ENCODE peak calls at places on chromosomes 13 and 19, in seven cellular contexts. V is ascending aorta, K is A673, R is coronary artery, E is cardiac muscle cell, P is endodermal cell, Y is pancreas. D is an unnamed sample.

GRCh38 chr19:49085868-49086232 is 599 bp downstream of the SNRNP70 start:
- DNase-seq in V (no peak), K (no peak), R (no peak), E (no peak), P (no peak), Y (no peak), D (no peak)

GRCh38 chr19:33384983-33385382 is 11.5 kb downstream of the CEBPG start:
- DNase-seq in V (no peak), K (no peak), R (no peak), E (no peak), P (no peak), Y (no peak), D (no peak)

GRCh38 chr19:42850981-42851717 is 28.4 kb downstream of the PSG1 start:
- DNase-seq in V (peak; percentile 59), K (peak; percentile 11), R (no peak), E (no peak), P (no peak), Y (no peak), D (peak; percentile 95)

GRCh38 chr13:50365683-50366391 is 350.6 kb downstream of the KCNRG start:
- DNase-seq in V (no peak), K (no peak), R (no peak), E (no peak), P (no peak), Y (no peak), D (no peak)

GRCh38 chr13:56735537-56735942 is 405.2 kb upstream of the PRR20A start:
- DNase-seq in V (no peak), K (no peak), R (no peak), E (peak; percentile 76), P (peak; percentile 83), Y (no peak), D (no peak)

GRCh38 chr19:47729468-47729798 is 15.9 kb upstream of the NOP53 start:
- DNase-seq in V (peak; percentile 56), K (no peak), R (peak; percentile 93), E (no peak), P (peak; percentile 85), Y (peak; percentile 79), D (peak; percentile 85)

GRCh38 chr13:27728271-27728670 is 64.0 kb upstream of the GSX1 start:
- DNase-seq in V (no peak), K (no peak), R (no peak), E (no peak), P (peak; percentile 60), Y (no peak), D (no peak)

GRCh38 chr13:112680741-112681360 is 9.0 kb upstream of the ATP11A start:
- DNase-seq in V (no peak), K (no peak), R (no peak), E (no peak), P (peak; percentile 34), Y (no peak), D (no peak)

GRCh38 chr19:41175825-41176734 is 16.9 kb upstream of the CYP2S1 start:
- DNase-seq in V (peak; percentile 10), K (peak; percentile 40), R (no peak), E (peak; percentile 75), P (peak; percentile 97), Y (no peak), D (peak; percentile 59)

GRCh38 chr13:109904218-109904617 is 117.8 kb upstream of the IRS2 start:
- DNase-seq in V (no peak), K (peak; percentile 41), R (no peak), E (no peak), P (peak; percentile 72), Y (no peak), D (peak; percentile 21)

GRCh38 chr19:36605101-36605838 is at the start of gene ZNF382:
- DNase-seq in V (peak; percentile 9), K (peak; percentile 90), R (no peak), E (peak; percentile 87), P (peak; percentile 84), Y (peak; percentile 86), D (peak; percentile 61)

GRCh38 chr13:34867590-34867989 is 74.5 kb upstream of the NBEA start:
- DNase-seq in V (no peak), K (peak; percentile 17), R (no peak), E (no peak), P (no peak), Y (no peak), D (peak; percentile 6)

GRCh38 chr13:106532111-106532929 is 3.1 kb downstream of the EFNB2 start:
- DNase-seq in V (no peak), K (no peak), R (no peak), E (peak; percentile 30), P (peak; percentile 68), Y (no peak), D (peak; percentile 28)

GRCh38 chr19:50512112-50512998 is 1.4 kb downstream of the ASPDH start:
- DNase-seq in V (no peak), K (no peak), R (no peak), E (no peak), P (no peak), Y (peak; percentile 65), D (no peak)

GRCh38 chr13:35260316-35260715 is 216.2 kb downstream of the MAB21L1 start:
- DNase-seq in V (no peak), K (no peak), R (no peak), E (no peak), P (no peak), Y (no peak), D (no peak)

GRCh38 chr19:40689339-40690049 is 957 bp downstream of the NUMBL start:
- DNase-seq in V (no peak), K (peak; percentile 27), R (no peak), E (no peak), P (peak; percentile 69), Y (peak; percentile 68), D (peak; percentile 25)

GRCh38 chr13:110911880-110912279 is 3.0 kb downstream of the ANKRD10 start:
- DNase-seq in V (no peak), K (no peak), R (no peak), E (no peak), P (no peak), Y (no peak), D (no peak)

GRCh38 chr13:27423333-27423732 is 1.1 kb upstream of the GTF3A start:
- DNase-seq in V (no peak), K (no peak), R (no peak), E (no peak), P (no peak), Y (no peak), D (no peak)

GRCh38 chr13:46753137-46753536 is 43.8 kb downstream of the ESD start:
- DNase-seq in V (no peak), K (no peak), R (no peak), E (no peak), P (no peak), Y (no peak), D (no peak)

GRCh38 chr19:44792286-44792685 is 14.6 kb downstream of the CBLC start:
- DNase-seq in V (no peak), K (no peak), R (no peak), E (no peak), P (no peak), Y (no peak), D (no peak)

GRCh38 chr13:28885191-28885590 is 65.1 kb downstream of the MTUS2 start:
- DNase-seq in V (no peak), K (no peak), R (no peak), E (no peak), P (no peak), Y (no peak), D (no peak)

GRCh38 chr13:113764793-113765190 is 5.8 kb downstream of the TMEM255B start:
- DNase-seq in V (no peak), K (no peak), R (no peak), E (no peak), P (peak; percentile 23), Y (no peak), D (no peak)

GRCh38 chr19:2336528-2337328 is 8.2 kb downstream of the SPPL2B start:
- DNase-seq in V (no peak), K (no peak), R (no peak), E (no peak), P (no peak), Y (no peak), D (no peak)

GRCh38 chr13:32075150-32075851 is 43.7 kb downstream of the FRY start:
- DNase-seq in V (no peak), K (no peak), R (no peak), E (no peak), P (no peak), Y (no peak), D (no peak)

GRCh38 chr13:110388141-110388943 is 81.3 kb downstream of the COL4A2 start:
- DNase-seq in V (peak; percentile 65), K (no peak), R (peak; percentile 92), E (no peak), P (peak; percentile 62), Y (no peak), D (peak; percentile 86)

GRCh38 chr13:28408235-28408848 is 86.6 kb downstream of the FLT1 start:
- DNase-seq in V (no peak), K (no peak), R (no peak), E (peak; percentile 76), P (no peak), Y (no peak), D (no peak)

GRCh38 chr19:9823816-9824215 is 3.9 kb upstream of the UBL5 start:
- DNase-seq in V (no peak), K (no peak), R (no peak), E (no peak), P (no peak), Y (no peak), D (no peak)

GRCh38 chr13:76764429-76764828 is 121.8 kb downstream of the KCTD12 start:
- DNase-seq in V (peak; percentile 20), K (peak; percentile 8), R (peak; percentile 75), E (no peak), P (no peak), Y (no peak), D (peak; percentile 80)

GRCh38 chr13:98945863-98946605 is 31.8 kb downstream of the DOCK9 start:
- DNase-seq in V (no peak), K (no peak), R (no peak), E (no peak), P (no peak), Y (no peak), D (no peak)
- TF ChIP-seq CTCF in V (no peak), K (no peak), R (no peak), E (no peak), P (no peak), Y (no peak), D (no peak)

GRCh38 chr13:30689752-30690151 is 45.6 kb upstream of the ALOX5AP start:
- DNase-seq in V (no peak), K (no peak), R (peak; percentile 63), E (no peak), P (no peak), Y (no peak), D (no peak)
- H3K4me3 ChIP-seq in V (peak overlapping the region; percentile 32), K (no peak overlapping the region), R (peak overlapping the region; percentile 73), E (no peak overlapping the region), P (no peak overlapping the region), Y (no peak overlapping the region), D (peak overlapping the region; percentile 55)

GRCh38 chr13:41196620-41197019 is 2.3 kb upstream of the KBTBD7 start:
- DNase-seq in V (no peak), K (no peak), R (no peak), E (no peak), P (no peak), Y (no peak), D (peak; percentile 31)
- TF ChIP-seq CTCF in V (no peak), K (peak; percentile 46), R (no peak), E (peak; percentile 34), P (peak; percentile 69), Y (no peak), D (peak; percentile 54)

DNA sequence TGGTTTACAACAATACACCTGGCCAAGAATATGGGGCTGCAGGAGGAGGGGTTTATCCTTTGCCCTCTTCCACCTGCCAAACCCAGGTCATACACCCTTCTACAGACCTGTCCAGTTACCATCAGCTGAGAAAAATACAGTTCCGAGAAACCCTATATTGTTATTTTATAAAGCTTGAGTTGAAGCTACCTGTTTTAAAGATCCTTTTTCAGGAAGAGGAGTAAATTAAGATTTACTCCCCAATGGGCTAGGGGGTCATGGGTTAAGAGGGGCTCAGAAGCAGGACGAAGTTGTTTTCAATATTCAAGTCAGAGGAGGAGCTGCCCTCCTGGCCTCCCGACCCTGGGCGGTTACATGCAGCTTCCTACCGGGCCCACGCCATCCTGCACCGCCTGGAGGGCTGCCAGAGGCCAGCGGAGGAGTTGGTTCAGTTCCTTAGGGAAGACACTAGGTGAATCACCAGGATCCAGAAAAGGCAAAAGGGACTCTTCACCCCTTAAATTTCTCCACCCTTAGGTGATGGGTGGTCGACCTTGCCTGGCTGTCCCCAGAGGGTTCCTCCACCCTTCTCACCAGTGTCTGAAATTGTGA is 1.3 kb downstream of the GJB2 start:
- DNase-seq in V (no peak), K (no peak), R (peak; percentile 62), E (no peak), P (peak; percentile 65), Y (peak; percentile 68), D (peak; percentile 83)
- H3K4me3 ChIP-seq in V (peak overlapping the region; percentile 58), K (no peak overlapping the region), R (peak overlapping the region; percentile 75), E (no peak overlapping the region), P (peak overlapping the region; percentile 78), Y (peak overlapping the region; percentile 61), D (peak overlapping the region; percentile 55)

D was measured in fibroblast of mammary gland.